ENCODE peak calls at places on chromosomes 1 and 21, in eight cellular contexts. X, V, Z, D, M, F, J and P are unnamed samples.

GRCh38 chr1:19758227-19758830 is 41.4 kb downstream of the TMCO4 start:
- DNase-seq in Z (no peak), M (no peak), X (no peak), J (peak; percentile 72), V (no peak), D (peak; percentile 55), F (no peak), P (no peak)

GRCh38 chr1:39165049-39165448 is 39.4 kb upstream of the MACF1 start:
- DNase-seq in D (no peak), J (peak; percentile 57), M (no peak), V (no peak), F (no peak), X (no peak), Z (no peak), P (no peak)

GRCh38 chr1:51714374-51715019 is 97.6 kb downstream of the OSBPL9 start:
- DNase-seq in M (no peak), X (no peak), Z (no peak), V (no peak), D (no peak), J (no peak), F (no peak), P (no peak)

GRCh38 chr1:98761238-98761637 is 99.7 kb downstream of the SNX7 start:
- DNase-seq in J (no peak), Z (peak; percentile 5), V (peak; percentile 24), D (peak; percentile 5), F (no peak), X (no peak), M (no peak), P (no peak)

GRCh38 chr1:98046031-98046641 is 125.3 kb upstream of the DPYD start:
- DNase-seq in M (no peak), J (peak; percentile 63), V (peak; percentile 43), Z (peak; percentile 35), D (no peak), F (peak; percentile 86), X (no peak), P (no peak)

GRCh38 chr1:207362962-207363858 is 41.7 kb downstream of the CD55 start:
- DNase-seq in D (peak; percentile 45), Z (no peak), M (no peak), X (no peak), J (peak; percentile 71), F (no peak), V (no peak), P (no peak)

GRCh38 chr1:220877348-220878095 is 1.7 kb upstream of the HLX start:
- DNase-seq in D (no peak), V (no peak), Z (no peak), F (no peak), X (no peak), M (no peak), J (no peak), P (no peak)

GRCh38 chr1:164754088-164754600 is 195.2 kb downstream of the PBX1 start:
- DNase-seq in D (peak; percentile 29), V (no peak), J (peak; percentile 83), F (no peak), Z (no peak), M (no peak), X (no peak), P (no peak)

GRCh38 chr1:171310661-171311087 is 3.3 kb upstream of the FMO4 start:
- DNase-seq in J (peak; percentile 40), F (no peak), X (no peak), M (no peak), V (no peak), D (peak; percentile 5), Z (no peak), P (no peak)

GRCh38 chr1:93820554-93821411 is 58.2 kb downstream of the DNTTIP2 start:
- DNase-seq in F (no peak), M (no peak), D (no peak), V (no peak), X (no peak), J (peak; percentile 70), Z (no peak), P (no peak)

GRCh38 chr1:6776389-6776788 is 8.9 kb upstream of the CAMTA1 start:
- DNase-seq in Z (no peak), F (no peak), M (no peak), D (no peak), X (no peak), J (no peak), V (no peak), P (no peak)

GRCh38 chr1:183461350-183461749 is 10.9 kb upstream of the SMG7 start:
- DNase-seq in V (no peak), D (peak; percentile 85), J (peak; percentile 59), F (no peak), X (peak; percentile 30), Z (no peak), M (no peak), P (no peak)

GRCh38 chr1:229714964-229715603 is 89.0 kb downstream of the URB2 start:
- DNase-seq in M (no peak), X (no peak), D (peak; percentile 32), J (peak; percentile 15), Z (peak; percentile 60), F (no peak), V (peak; percentile 56), P (no peak)
- TF ChIP-seq CTCF in M (peak; percentile 30), X (peak; percentile 2), D (peak; percentile 60), J (peak; percentile 30), Z (peak; percentile 64), F (no peak), V (no peak), P (peak; percentile 23)

GRCh38 chr1:78570539-78570938 is 49.7 kb upstream of the IFI44L start:
- DNase-seq in Z (peak; percentile 14), D (no peak), F (no peak), V (no peak), J (peak; percentile 10), X (no peak), M (no peak), P (no peak)
- TF ChIP-seq CTCF in Z (peak; percentile 4), D (no peak), F (no peak), V (no peak), J (no peak), X (no peak), M (peak; percentile 15), P (no peak)

GRCh38 chr21:17828223-17828622 is 9.1 kb upstream of the C21orf91 start:
- DNase-seq in Z (no peak), D (peak; percentile 57), J (peak; percentile 35), F (no peak), X (no peak), V (no peak), M (no peak), P (no peak)
- TF ChIP-seq CTCF in Z (no peak), D (no peak), J (no peak), F (no peak), X (no peak), V (no peak), M (no peak), P (no peak)

GRCh38 chr1:45752441-45753052 is 2.1 kb upstream of the IPP start:
- DNase-seq in M (no peak), V (no peak), J (peak; percentile 14), X (no peak), D (peak; percentile 56), F (no peak), Z (peak; percentile 21), P (no peak)

GRCh38 chr1:45753248-45754037 is 3.0 kb upstream of the IPP start:
- DNase-seq in X (no peak), V (no peak), J (no peak), Z (no peak), D (no peak), F (no peak), M (no peak), P (no peak)

GRCh38 chr1:45746922-45747321 is 3.5 kb downstream of the IPP start:
- DNase-seq in J (no peak), Z (no peak), F (no peak), D (no peak), V (no peak), M (no peak), X (no peak), P (no peak)

GRCh38 chr1:45752014-45752413 is 1.6 kb upstream of the IPP start:
- DNase-seq in V (no peak), D (no peak), J (no peak), F (no peak), M (no peak), X (no peak), Z (no peak), P (no peak)

DNA sequence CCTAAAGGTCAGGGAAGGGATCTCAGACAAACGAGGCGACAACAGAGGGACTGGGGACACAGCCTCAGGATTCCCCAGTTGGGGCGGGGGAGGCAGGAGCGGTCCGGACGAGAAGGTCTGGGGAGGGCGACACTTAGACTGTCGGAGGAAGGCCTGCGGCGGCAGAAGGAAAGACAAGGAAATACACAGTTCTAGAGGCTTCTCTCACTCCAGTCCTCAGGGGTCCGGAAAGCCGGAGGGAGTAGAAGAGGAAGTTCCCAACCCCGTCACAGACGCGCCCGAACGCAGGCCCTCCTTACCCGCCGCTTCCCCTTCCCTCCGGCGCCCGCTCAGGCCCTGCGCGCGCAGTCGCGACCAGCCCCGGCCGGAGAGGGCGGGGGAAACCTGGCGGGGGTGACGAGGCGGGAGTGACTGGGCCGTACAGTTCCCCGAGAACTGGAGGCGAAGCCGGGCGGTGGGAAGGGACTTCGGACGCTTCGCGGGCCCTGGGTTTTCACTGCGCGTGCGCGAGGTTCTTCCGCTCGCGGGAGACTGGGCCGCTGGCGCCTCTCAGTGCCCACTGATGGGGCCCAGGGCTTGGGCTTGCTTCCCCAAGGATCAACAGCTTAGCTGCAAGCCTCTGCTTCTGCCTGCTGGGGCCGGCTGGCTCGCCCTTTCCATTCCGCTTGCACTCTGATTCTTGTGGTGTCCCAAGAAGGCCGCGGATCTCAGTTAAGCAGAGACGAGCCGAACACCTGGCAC is at the start of gene IPP:
- DNase-seq in Z (peak; percentile 99), X (peak; percentile 98), J (peak; percentile 99), F (peak; percentile 99), D (peak; percentile 93), M (peak; percentile 96), V (peak; percentile 98), P (peak; percentile 100)
- TF ChIP-seq CTCF in Z (no peak), X (peak; percentile 12), J (peak; percentile 31), F (peak; percentile 44), D (peak; percentile 56), M (peak; percentile 38), V (no peak), P (peak; percentile 63)